ENCODE peak calls at places on chromosome 15, in five cellular contexts. One of them, this sample, is unnamed.

GRCh38 chr15:25787855-25788521 is 75.1 kb downstream of the ATP10A start:
- DNase-seq in fibroblast of the aortic adventitia: peak
- DNase-seq in gastrocnemius medialis: no peak
- DNase-seq in pancreas: no peak
- DNase-seq in fibroblast of lung: peak
- DNase-seq in this sample: no peak

GRCh38 chr15:34783471-34783870 is 11.9 kb downstream of the ACTC1 start:
- DNase-seq in gastrocnemius medialis: no peak
- DNase-seq in pancreas: no peak
- DNase-seq in fibroblast of lung: no peak
- DNase-seq in fibroblast of the aortic adventitia: no peak
- DNase-seq in this sample: no peak

GRCh38 chr15:85753261-85753660 is 41.5 kb downstream of the KLHL25 start:
- DNase-seq in gastrocnemius medialis: peak
- DNase-seq in pancreas: no peak
- DNase-seq in fibroblast of lung: no peak
- DNase-seq in fibroblast of the aortic adventitia: no peak
- DNase-seq in this sample: no peak

GRCh38 chr15:83430436-83430835 is 16.7 kb upstream of the SH3GL3 start:
- DNase-seq in gastrocnemius medialis: no peak
- DNase-seq in pancreas: no peak
- DNase-seq in fibroblast of lung: no peak
- DNase-seq in fibroblast of the aortic adventitia: no peak
- DNase-seq in this sample: no peak

GRCh38 chr15:27123808-27124207 is 152.8 kb downstream of the GABRG3 start:
- DNase-seq in fibroblast of the aortic adventitia: no peak
- DNase-seq in fibroblast of lung: peak
- DNase-seq in gastrocnemius medialis: no peak
- DNase-seq in pancreas: no peak
- DNase-seq in this sample: no peak

GRCh38 chr15:100437261-100437660 is 91.5 kb downstream of the CERS3 start:
- DNase-seq in fibroblast of the aortic adventitia: no peak
- DNase-seq in gastrocnemius medialis: no peak
- DNase-seq in fibroblast of lung: no peak
- DNase-seq in pancreas: no peak
- DNase-seq in this sample: no peak

GRCh38 chr15:65338366-65338765 is 33.9 kb downstream of the RNU5B-1 start:
- DNase-seq in pancreas: no peak
- DNase-seq in fibroblast of lung: no peak
- DNase-seq in fibroblast of the aortic adventitia: no peak
- DNase-seq in gastrocnemius medialis: no peak
- DNase-seq in this sample: no peak

GRCh38 chr15:44788748-44789147 is 52.4 kb downstream of the TRIM69 start:
- DNase-seq in fibroblast of the aortic adventitia: peak
- DNase-seq in fibroblast of lung: peak
- DNase-seq in pancreas: no peak
- DNase-seq in gastrocnemius medialis: no peak
- DNase-seq in this sample: no peak

GRCh38 chr15:92954578-92954977 is 54.5 kb downstream of the CHD2 start:
- DNase-seq in fibroblast of lung: no peak
- DNase-seq in pancreas: no peak
- DNase-seq in gastrocnemius medialis: peak
- DNase-seq in fibroblast of the aortic adventitia: no peak
- DNase-seq in this sample: no peak

GRCh38 chr15:87609474-87609873 is 647.1 kb downstream of the NTRK3 start:
- DNase-seq in pancreas: no peak
- DNase-seq in gastrocnemius medialis: no peak
- DNase-seq in fibroblast of lung: peak
- DNase-seq in fibroblast of the aortic adventitia: peak
- DNase-seq in this sample: peak

GRCh38 chr15:36882487-36883108 is 217.8 kb downstream of the MEIS2 start:
- DNase-seq in gastrocnemius medialis: no peak
- DNase-seq in fibroblast of lung: peak
- DNase-seq in pancreas: no peak
- DNase-seq in fibroblast of the aortic adventitia: no peak
- DNase-seq in this sample: no peak

GRCh38 chr15:36814708-36815107 is 235.3 kb downstream of the CDIN1 start:
- DNase-seq in pancreas: no peak
- DNase-seq in gastrocnemius medialis: no peak
- DNase-seq in fibroblast of lung: peak
- DNase-seq in fibroblast of the aortic adventitia: peak
- DNase-seq in this sample: peak

GRCh38 chr15:35184646-35185045 is 99.6 kb upstream of the NANOGP8 start:
- DNase-seq in pancreas: no peak
- DNase-seq in gastrocnemius medialis: no peak
- DNase-seq in fibroblast of lung: no peak
- DNase-seq in fibroblast of the aortic adventitia: no peak
- DNase-seq in this sample: no peak

GRCh38 chr15:62816342-62817059 is 226.0 kb upstream of the TPM1 start:
- DNase-seq in fibroblast of lung: peak
- DNase-seq in fibroblast of the aortic adventitia: peak
- DNase-seq in pancreas: no peak
- DNase-seq in gastrocnemius medialis: no peak
- DNase-seq in this sample: peak

GRCh38 chr15:58462547-58462946 is 30.8 kb downstream of the LIPC start:
- DNase-seq in gastrocnemius medialis: no peak
- DNase-seq in fibroblast of the aortic adventitia: no peak
- DNase-seq in fibroblast of lung: no peak
- DNase-seq in pancreas: no peak
- DNase-seq in this sample: no peak

DNA sequence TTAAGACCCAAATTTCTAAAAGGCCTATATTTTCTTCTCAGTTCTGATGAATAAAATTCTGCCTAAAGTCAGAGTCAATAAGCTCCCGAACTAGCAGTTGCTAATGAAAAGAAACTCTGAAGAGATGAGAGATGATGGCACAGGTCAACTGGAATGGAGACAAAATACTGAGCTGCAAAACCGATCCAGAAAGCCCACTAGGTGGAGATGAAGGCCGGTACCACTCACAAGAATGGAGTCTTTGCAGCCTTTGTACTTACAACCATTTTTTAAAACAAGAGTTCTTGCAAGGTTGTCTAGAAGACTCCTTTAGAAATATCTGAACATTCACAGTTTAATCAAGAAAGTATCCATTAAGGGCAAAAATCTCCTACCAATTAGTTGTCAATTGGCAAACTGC is 119.9 kb upstream of the TJP1 start:
- DNase-seq in fibroblast of the aortic adventitia: peak
- DNase-seq in fibroblast of lung: no peak
- DNase-seq in pancreas: no peak
- DNase-seq in gastrocnemius medialis: no peak
- DNase-seq in this sample: no peak
- TF ChIP-seq CTCF in fibroblast of the aortic adventitia: peak
- TF ChIP-seq CTCF in fibroblast of lung: no peak
- TF ChIP-seq CTCF in pancreas: no peak
- TF ChIP-seq CTCF in gastrocnemius medialis: no peak
- TF ChIP-seq CTCF in this sample: peak

GRCh38 chr15:48625126-48625525 is 20.4 kb downstream of the FBN1 start:
- DNase-seq in gastrocnemius medialis: no peak
- DNase-seq in pancreas: no peak
- DNase-seq in fibroblast of the aortic adventitia: peak
- DNase-seq in fibroblast of lung: peak
- DNase-seq in this sample: no peak

GRCh38 chr15:48628832-48629231 is 16.7 kb downstream of the FBN1 start:
- DNase-seq in fibroblast of lung: peak
- DNase-seq in gastrocnemius medialis: no peak
- DNase-seq in pancreas: no peak
- DNase-seq in fibroblast of the aortic adventitia: peak
- DNase-seq in this sample: no peak

GRCh38 chr15:48630245-48630644 is 15.3 kb downstream of the FBN1 start:
- DNase-seq in fibroblast of the aortic adventitia: no peak
- DNase-seq in pancreas: no peak
- DNase-seq in fibroblast of lung: no peak
- DNase-seq in gastrocnemius medialis: no peak
- DNase-seq in this sample: no peak

GRCh38 chr15:48624700-48625099 is 20.8 kb downstream of the FBN1 start:
- DNase-seq in fibroblast of lung: peak
- DNase-seq in fibroblast of the aortic adventitia: peak
- DNase-seq in pancreas: no peak
- DNase-seq in gastrocnemius medialis: no peak
- DNase-seq in this sample: no peak

GRCh38 chr15:48627260-48627969 is 18.1 kb downstream of the FBN1 start:
- DNase-seq in fibroblast of lung: peak
- DNase-seq in fibroblast of the aortic adventitia: peak
- DNase-seq in gastrocnemius medialis: no peak
- DNase-seq in pancreas: no peak
- DNase-seq in this sample: peak
- H3K4me3 ChIP-seq in fibroblast of lung: peak
- H3K4me3 ChIP-seq in fibroblast of the aortic adventitia: peak
- H3K4me3 ChIP-seq in gastrocnemius medialis: no peak
- H3K4me3 ChIP-seq in pancreas: no peak
- H3K4me3 ChIP-seq in this sample: no peak

GRCh38 chr15:40873625-40874561 is at the start of gene RHOV:
- DNase-seq in gastrocnemius medialis: no peak
- DNase-seq in pancreas: peak
- DNase-seq in fibroblast of lung: peak
- DNase-seq in fibroblast of the aortic adventitia: no peak
- DNase-seq in this sample: peak
- TF ChIP-seq CTCF in gastrocnemius medialis: no peak
- TF ChIP-seq CTCF in pancreas: peak
- TF ChIP-seq CTCF in fibroblast of lung: no peak
- TF ChIP-seq CTCF in fibroblast of the aortic adventitia: peak
- TF ChIP-seq CTCF in this sample: peak

DNA sequence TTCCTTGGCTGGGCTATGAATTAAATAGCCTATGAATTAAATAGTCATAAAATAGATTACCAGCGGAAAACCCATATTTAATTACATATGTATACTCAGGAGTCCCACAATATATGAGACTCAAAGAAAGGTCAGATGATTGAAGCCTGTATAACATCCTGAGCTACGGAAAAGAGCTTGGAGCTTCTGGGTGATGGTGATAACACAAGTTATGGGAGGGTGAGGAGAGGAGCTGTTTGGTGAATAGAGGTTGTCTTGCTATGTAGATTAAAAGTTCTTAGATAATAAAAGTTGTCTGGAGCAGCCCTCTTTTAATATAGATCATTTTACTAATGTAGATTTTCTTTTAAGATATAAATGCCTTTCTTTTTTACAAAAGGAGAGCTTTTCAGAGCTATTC is 1.8 kb downstream of the PML start:
- DNase-seq in gastrocnemius medialis: no peak
- DNase-seq in fibroblast of lung: no peak
- DNase-seq in fibroblast of the aortic adventitia: no peak
- DNase-seq in pancreas: no peak
- DNase-seq in this sample: no peak
- H3K4me3 ChIP-seq in gastrocnemius medialis: peak
- H3K4me3 ChIP-seq in fibroblast of lung: peak
- H3K4me3 ChIP-seq in fibroblast of the aortic adventitia: peak
- H3K4me3 ChIP-seq in pancreas: no peak
- H3K4me3 ChIP-seq in this sample: peak

DNA sequence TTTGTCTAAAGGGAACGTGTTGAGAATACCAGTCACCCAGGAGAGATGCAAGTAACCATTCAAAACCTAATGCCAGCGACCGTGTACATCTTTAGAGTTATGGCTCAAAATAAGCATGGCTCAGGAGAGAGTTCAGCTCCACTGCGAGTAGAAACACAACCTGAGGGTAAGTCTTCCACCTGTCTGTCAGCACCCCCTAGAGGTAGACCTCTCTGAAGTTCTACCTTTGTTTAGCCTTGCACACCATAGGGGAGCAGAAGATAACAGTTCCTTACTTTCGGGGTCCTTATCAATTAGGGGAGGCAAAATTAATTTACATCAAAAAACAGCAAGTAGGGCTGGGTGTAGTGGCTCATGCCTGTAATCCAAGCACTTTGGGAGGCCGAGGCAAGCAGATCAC is 124.4 kb downstream of the HCN4 start:
- DNase-seq in pancreas: no peak
- DNase-seq in gastrocnemius medialis: no peak
- DNase-seq in fibroblast of lung: no peak
- DNase-seq in fibroblast of the aortic adventitia: no peak
- DNase-seq in this sample: no peak
- TF ChIP-seq CTCF in pancreas: no peak
- TF ChIP-seq CTCF in gastrocnemius medialis: no peak
- TF ChIP-seq CTCF in fibroblast of lung: no peak
- TF ChIP-seq CTCF in fibroblast of the aortic adventitia: peak
- TF ChIP-seq CTCF in this sample: peak

DNA sequence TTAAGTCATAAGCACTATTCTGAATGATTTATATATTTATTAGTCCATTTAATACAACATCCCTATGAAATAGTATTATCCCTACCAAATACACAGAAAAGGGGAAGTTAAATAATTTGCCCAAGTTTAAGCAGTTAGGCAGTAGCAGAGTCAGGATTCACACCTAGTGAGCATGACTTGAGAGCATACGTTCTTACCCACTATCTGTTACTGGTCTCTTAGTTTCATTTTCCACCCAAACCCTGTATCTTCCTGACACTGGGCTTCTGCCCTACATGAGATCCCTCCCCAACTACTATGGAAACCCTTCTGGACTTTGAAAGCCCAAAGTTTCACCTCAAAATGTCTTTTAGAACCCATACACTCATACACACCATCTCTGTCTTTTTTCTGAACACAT is 4.4 kb upstream of the ATOSA start:
- DNase-seq in pancreas: no peak
- DNase-seq in gastrocnemius medialis: no peak
- DNase-seq in fibroblast of lung: no peak
- DNase-seq in fibroblast of the aortic adventitia: no peak
- DNase-seq in this sample: no peak
- H3K4me3 ChIP-seq in pancreas: no peak
- H3K4me3 ChIP-seq in gastrocnemius medialis: no peak
- H3K4me3 ChIP-seq in fibroblast of lung: no peak
- H3K4me3 ChIP-seq in fibroblast of the aortic adventitia: no peak
- H3K4me3 ChIP-seq in this sample: no peak

GRCh38 chr15:48778338-48778730 is 32.5 kb downstream of the CEP152 start:
- DNase-seq in pancreas: no peak
- DNase-seq in fibroblast of the aortic adventitia: peak
- DNase-seq in fibroblast of lung: peak
- DNase-seq in gastrocnemius medialis: no peak
- DNase-seq in this sample: no peak

GRCh38 chr15:48784756-48785155 is 26.1 kb downstream of the CEP152 start:
- DNase-seq in gastrocnemius medialis: no peak
- DNase-seq in fibroblast of lung: no peak
- DNase-seq in pancreas: no peak
- DNase-seq in fibroblast of the aortic adventitia: no peak
- DNase-seq in this sample: no peak

GRCh38 chr15:48781002-48781401 is 29.9 kb downstream of the CEP152 start:
- DNase-seq in pancreas: no peak
- DNase-seq in gastrocnemius medialis: no peak
- DNase-seq in fibroblast of lung: peak
- DNase-seq in fibroblast of the aortic adventitia: no peak
- DNase-seq in this sample: no peak

GRCh38 chr15:48782911-48783310 is 28.0 kb downstream of the CEP152 start:
- DNase-seq in gastrocnemius medialis: no peak
- DNase-seq in fibroblast of lung: no peak
- DNase-seq in fibroblast of the aortic adventitia: no peak
- DNase-seq in pancreas: no peak
- DNase-seq in this sample: no peak

GRCh38 chr15:48781481-48782081 is 29.3 kb downstream of the CEP152 start:
- DNase-seq in gastrocnemius medialis: no peak
- DNase-seq in fibroblast of the aortic adventitia: no peak
- DNase-seq in pancreas: no peak
- DNase-seq in fibroblast of lung: no peak
- DNase-seq in this sample: no peak
- TF ChIP-seq CTCF in gastrocnemius medialis: no peak
- TF ChIP-seq CTCF in fibroblast of the aortic adventitia: no peak
- TF ChIP-seq CTCF in pancreas: no peak
- TF ChIP-seq CTCF in fibroblast of lung: no peak
- TF ChIP-seq CTCF in this sample: no peak

This sample was measured in fibroblast of pulmonary artery.